ENCODE peak calls at places on chromosome 17, in seven cellular contexts. One of them, this sample, is unnamed.
A peak's percentile ranks its signal among the peaks of the same experiment; 100 is the strongest.

GRCh38 chr17:47978324-47978723 is 7.4 kb downstream of the CDK5RAP3 start:
- DNase-seq in SJCRH30: peak; percentile 85
- DNase-seq in CD4-positive, alpha-beta T cell: peak; percentile 30
- DNase-seq in endothelial cell of umbilical vein: peak; percentile 48
- DNase-seq in body of pancreas: peak; percentile 55
- DNase-seq in stomach: peak; percentile 61
- DNase-seq in kidney epithelial cell: no peak
- DNase-seq in this sample: peak; percentile 21

GRCh38 chr17:81557276-81558114 is 5.3 kb upstream of the FAAP100 start:
- DNase-seq in kidney epithelial cell: no peak
- DNase-seq in stomach: no peak
- DNase-seq in endothelial cell of umbilical vein: no peak
- DNase-seq in SJCRH30: no peak
- DNase-seq in body of pancreas: no peak
- DNase-seq in CD4-positive, alpha-beta T cell: no peak
- DNase-seq in this sample: no peak

GRCh38 chr17:29620271-29620670 is 2.4 kb downstream of the CORO6 start:
- DNase-seq in CD4-positive, alpha-beta T cell: no peak
- DNase-seq in stomach: no peak
- DNase-seq in SJCRH30: peak; percentile 49
- DNase-seq in endothelial cell of umbilical vein: no peak
- DNase-seq in kidney epithelial cell: no peak
- DNase-seq in body of pancreas: no peak
- DNase-seq in this sample: no peak

GRCh38 chr17:73595068-73595865 is 49.0 kb downstream of the SDK2 start:
- DNase-seq in SJCRH30: peak; percentile 98
- DNase-seq in endothelial cell of umbilical vein: no peak
- DNase-seq in CD4-positive, alpha-beta T cell: peak; percentile 29
- DNase-seq in kidney epithelial cell: no peak
- DNase-seq in stomach: peak; percentile 31
- DNase-seq in body of pancreas: no peak
- DNase-seq in this sample: no peak

GRCh38 chr17:27087935-27088766 is 205.8 kb upstream of the WSB1 start:
- DNase-seq in endothelial cell of umbilical vein: no peak
- DNase-seq in kidney epithelial cell: no peak
- DNase-seq in body of pancreas: no peak
- DNase-seq in CD4-positive, alpha-beta T cell: no peak
- DNase-seq in stomach: no peak
- DNase-seq in SJCRH30: no peak
- DNase-seq in this sample: no peak

GRCh38 chr17:64385187-64386083 is 5.2 kb downstream of the PECAM1 start:
- DNase-seq in stomach: no peak
- DNase-seq in endothelial cell of umbilical vein: peak; percentile 96
- DNase-seq in SJCRH30: peak; percentile 43
- DNase-seq in CD4-positive, alpha-beta T cell: no peak
- DNase-seq in kidney epithelial cell: peak; percentile 81
- DNase-seq in body of pancreas: no peak
- DNase-seq in this sample: peak; percentile 15

GRCh38 chr17:7836596-7837374 is 2.8 kb downstream of the KDM6B start:
- DNase-seq in endothelial cell of umbilical vein: peak; percentile 92
- DNase-seq in body of pancreas: peak; percentile 98
- DNase-seq in CD4-positive, alpha-beta T cell: no peak
- DNase-seq in kidney epithelial cell: peak; percentile 71
- DNase-seq in SJCRH30: peak; percentile 95
- DNase-seq in stomach: peak; percentile 95
- DNase-seq in this sample: peak; percentile 60

GRCh38 chr17:28810437-28810836 is 32.2 kb downstream of the FAM222B start:
- DNase-seq in kidney epithelial cell: no peak
- DNase-seq in body of pancreas: no peak
- DNase-seq in stomach: no peak
- DNase-seq in CD4-positive, alpha-beta T cell: no peak
- DNase-seq in endothelial cell of umbilical vein: no peak
- DNase-seq in SJCRH30: no peak
- DNase-seq in this sample: no peak

GRCh38 chr17:65557349-65558310 is 3.8 kb downstream of the AXIN2 start:
- DNase-seq in CD4-positive, alpha-beta T cell: no peak
- DNase-seq in kidney epithelial cell: peak; percentile 83
- DNase-seq in body of pancreas: no peak
- DNase-seq in stomach: no peak
- DNase-seq in endothelial cell of umbilical vein: no peak
- DNase-seq in SJCRH30: peak; percentile 66
- DNase-seq in this sample: no peak

GRCh38 chr17:21841839-21842238 is 149.5 kb downstream of the KCNJ18 start:
- DNase-seq in CD4-positive, alpha-beta T cell: no peak
- DNase-seq in body of pancreas: no peak
- DNase-seq in SJCRH30: no peak
- DNase-seq in stomach: no peak
- DNase-seq in endothelial cell of umbilical vein: no peak
- DNase-seq in kidney epithelial cell: no peak
- DNase-seq in this sample: no peak

GRCh38 chr17:21842332-21843317 is 150.3 kb downstream of the KCNJ18 start:
- DNase-seq in stomach: no peak
- DNase-seq in body of pancreas: no peak
- DNase-seq in endothelial cell of umbilical vein: no peak
- DNase-seq in kidney epithelial cell: no peak
- DNase-seq in SJCRH30: no peak
- DNase-seq in CD4-positive, alpha-beta T cell: no peak
- DNase-seq in this sample: no peak

GRCh38 chr17:21843318-21843865 is 151.1 kb downstream of the KCNJ18 start:
- DNase-seq in CD4-positive, alpha-beta T cell: no peak
- DNase-seq in endothelial cell of umbilical vein: no peak
- DNase-seq in stomach: no peak
- DNase-seq in body of pancreas: no peak
- DNase-seq in kidney epithelial cell: no peak
- DNase-seq in SJCRH30: no peak
- DNase-seq in this sample: no peak

GRCh38 chr17:21843951-21844590 is 151.7 kb downstream of the KCNJ18 start:
- DNase-seq in SJCRH30: no peak
- DNase-seq in stomach: no peak
- DNase-seq in body of pancreas: no peak
- DNase-seq in endothelial cell of umbilical vein: no peak
- DNase-seq in kidney epithelial cell: no peak
- DNase-seq in CD4-positive, alpha-beta T cell: no peak
- DNase-seq in this sample: no peak
- H3K27me3 ChIP-seq in SJCRH30: no peaks in the 10 kb centered on the region
- H3K27me3 ChIP-seq in stomach: peaks cover 13% of the 10 kb centered on the region
- H3K27me3 ChIP-seq in body of pancreas: no peaks in the 10 kb centered on the region
- H3K27me3 ChIP-seq in endothelial cell of umbilical vein: no peaks in the 10 kb centered on the region
- H3K27me3 ChIP-seq in kidney epithelial cell: peaks cover 21% of the 10 kb centered on the region
- H3K27me3 ChIP-seq in CD4-positive, alpha-beta T cell: no peaks in the 10 kb centered on the region
- H3K27me3 ChIP-seq in this sample: no peaks in the 10 kb centered on the region

DNA sequence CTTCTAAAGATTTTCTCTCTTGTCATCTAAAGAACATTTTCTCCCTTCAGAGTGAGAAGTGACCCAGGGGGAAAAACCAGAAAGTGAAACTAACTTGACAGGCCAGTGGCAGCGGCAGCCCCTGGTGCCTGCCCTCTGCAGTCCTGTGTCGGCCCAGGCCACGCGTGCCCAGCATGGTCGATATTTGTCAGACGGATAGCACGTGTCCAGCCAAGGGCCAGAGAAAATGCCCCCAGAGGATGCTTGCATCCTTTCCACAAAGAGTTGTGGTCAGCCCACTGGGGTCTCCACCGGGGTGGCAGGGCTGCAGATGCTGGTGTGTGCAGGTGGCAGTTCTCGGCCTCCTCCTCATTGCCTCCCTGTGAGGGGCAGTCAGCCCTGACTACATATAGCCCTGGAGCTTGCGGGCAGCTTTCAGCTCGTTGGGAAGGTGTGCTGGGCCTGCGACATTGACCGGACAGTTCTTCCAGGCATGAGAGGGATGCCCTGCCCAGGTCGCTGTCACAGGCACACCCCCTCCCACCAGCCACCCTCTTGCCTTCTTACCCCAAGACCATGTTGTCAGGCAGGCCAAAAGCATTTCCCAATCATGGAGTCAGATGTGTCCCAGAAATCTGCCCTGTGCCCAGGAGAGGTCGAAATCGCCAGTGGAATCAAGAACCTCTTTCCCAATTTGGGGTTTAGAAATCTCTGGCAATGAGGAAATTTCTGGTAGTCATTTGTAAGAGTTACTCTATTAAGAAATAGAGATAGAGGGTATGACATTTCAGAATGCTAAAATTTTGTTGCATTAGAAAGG is 176.9 kb downstream of the RAB11FIP4 start:
- DNase-seq in SJCRH30: no peak
- DNase-seq in body of pancreas: no peak
- DNase-seq in CD4-positive, alpha-beta T cell: no peak
- DNase-seq in endothelial cell of umbilical vein: no peak
- DNase-seq in stomach: no peak
- DNase-seq in kidney epithelial cell: no peak
- DNase-seq in this sample: no peak
- H3K27me3 ChIP-seq in SJCRH30: peaks cover 6% of the 10 kb centered on the region
- H3K27me3 ChIP-seq in body of pancreas: no peaks in the 10 kb centered on the region
- H3K27me3 ChIP-seq in CD4-positive, alpha-beta T cell: no peaks in the 10 kb centered on the region
- H3K27me3 ChIP-seq in endothelial cell of umbilical vein: no peaks in the 10 kb centered on the region
- H3K27me3 ChIP-seq in stomach: no peaks in the 10 kb centered on the region
- H3K27me3 ChIP-seq in kidney epithelial cell: no peaks in the 10 kb centered on the region
- H3K27me3 ChIP-seq in this sample: no peaks in the 10 kb centered on the region

GRCh38 chr17:68101075-68101991 is 65.8 kb downstream of the KPNA2 start:
- DNase-seq in kidney epithelial cell: peak; percentile 76
- DNase-seq in endothelial cell of umbilical vein: peak; percentile 89
- DNase-seq in stomach: peak; percentile 95
- DNase-seq in CD4-positive, alpha-beta T cell: peak; percentile 56
- DNase-seq in body of pancreas: peak; percentile 97
- DNase-seq in SJCRH30: peak; percentile 95
- DNase-seq in this sample: peak; percentile 54

GRCh38 chr17:68103148-68103547 is 67.6 kb downstream of the KPNA2 start:
- DNase-seq in CD4-positive, alpha-beta T cell: no peak
- DNase-seq in stomach: no peak
- DNase-seq in body of pancreas: no peak
- DNase-seq in kidney epithelial cell: no peak
- DNase-seq in endothelial cell of umbilical vein: peak; percentile 28
- DNase-seq in SJCRH30: no peak
- DNase-seq in this sample: no peak

GRCh38 chr17:68106085-68106484 is 70.5 kb downstream of the KPNA2 start:
- DNase-seq in stomach: no peak
- DNase-seq in endothelial cell of umbilical vein: no peak
- DNase-seq in SJCRH30: no peak
- DNase-seq in kidney epithelial cell: no peak
- DNase-seq in body of pancreas: no peak
- DNase-seq in CD4-positive, alpha-beta T cell: no peak
- DNase-seq in this sample: no peak

GRCh38 chr17:68100000-68100641 is 64.6 kb downstream of the KPNA2 start:
- DNase-seq in SJCRH30: no peak
- DNase-seq in endothelial cell of umbilical vein: no peak
- DNase-seq in stomach: no peak
- DNase-seq in CD4-positive, alpha-beta T cell: no peak
- DNase-seq in body of pancreas: no peak
- DNase-seq in kidney epithelial cell: no peak
- DNase-seq in this sample: no peak

GRCh38 chr17:68101992-68102758 is 66.6 kb downstream of the KPNA2 start:
- DNase-seq in stomach: peak; percentile 34
- DNase-seq in endothelial cell of umbilical vein: peak; percentile 28
- DNase-seq in CD4-positive, alpha-beta T cell: peak; percentile 23
- DNase-seq in SJCRH30: peak; percentile 14
- DNase-seq in kidney epithelial cell: no peak
- DNase-seq in body of pancreas: peak; percentile 28
- DNase-seq in this sample: peak; percentile 26
- H3K27me3 ChIP-seq in stomach: no peaks in the 10 kb centered on the region
- H3K27me3 ChIP-seq in endothelial cell of umbilical vein: no peaks in the 10 kb centered on the region
- H3K27me3 ChIP-seq in CD4-positive, alpha-beta T cell: no peaks in the 10 kb centered on the region
- H3K27me3 ChIP-seq in SJCRH30: no peaks in the 10 kb centered on the region
- H3K27me3 ChIP-seq in kidney epithelial cell: no peaks in the 10 kb centered on the region
- H3K27me3 ChIP-seq in body of pancreas: no peaks in the 10 kb centered on the region
- H3K27me3 ChIP-seq in this sample: no peaks in the 10 kb centered on the region

GRCh38 chr17:15341385-15341849 is at the start of gene TEKT3:
- DNase-seq in stomach: peak; percentile 87
- DNase-seq in CD4-positive, alpha-beta T cell: no peak
- DNase-seq in SJCRH30: no peak
- DNase-seq in body of pancreas: peak; percentile 85
- DNase-seq in endothelial cell of umbilical vein: peak; percentile 57
- DNase-seq in kidney epithelial cell: peak; percentile 32
- DNase-seq in this sample: no peak

GRCh38 chr17:15343749-15344148 is 2.4 kb upstream of the TEKT3 start:
- DNase-seq in SJCRH30: no peak
- DNase-seq in kidney epithelial cell: peak; percentile 10
- DNase-seq in CD4-positive, alpha-beta T cell: no peak
- DNase-seq in body of pancreas: no peak
- DNase-seq in stomach: no peak
- DNase-seq in endothelial cell of umbilical vein: no peak
- DNase-seq in this sample: no peak

GRCh38 chr17:15340966-15341365 is 431 bp downstream of the TEKT3 start:
- DNase-seq in SJCRH30: no peak
- DNase-seq in CD4-positive, alpha-beta T cell: no peak
- DNase-seq in body of pancreas: no peak
- DNase-seq in stomach: no peak
- DNase-seq in endothelial cell of umbilical vein: no peak
- DNase-seq in kidney epithelial cell: no peak
- DNase-seq in this sample: no peak

GRCh38 chr17:15341966-15342365 is 569 bp upstream of the TEKT3 start:
- DNase-seq in kidney epithelial cell: no peak
- DNase-seq in SJCRH30: no peak
- DNase-seq in stomach: no peak
- DNase-seq in body of pancreas: no peak
- DNase-seq in endothelial cell of umbilical vein: no peak
- DNase-seq in CD4-positive, alpha-beta T cell: no peak
- DNase-seq in this sample: no peak

DNA sequence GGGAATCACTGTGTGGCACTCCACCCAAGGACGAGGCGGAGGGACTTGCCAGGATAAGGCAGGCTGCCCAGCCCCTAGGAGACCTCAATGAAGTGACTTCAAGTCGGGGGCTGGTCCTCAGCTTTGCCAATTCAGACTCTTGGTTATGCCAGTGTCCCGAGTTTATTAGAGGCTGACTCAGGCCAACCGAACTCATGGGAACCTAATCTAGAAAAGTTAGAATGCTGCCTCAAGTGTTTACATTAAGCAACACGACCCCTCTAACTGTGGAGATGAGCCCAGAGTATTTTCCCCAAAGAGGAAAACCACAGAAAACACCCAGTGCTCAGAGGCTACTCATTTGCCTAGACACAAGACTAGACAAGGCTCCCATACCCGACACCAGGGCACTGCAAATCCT is 1.1 kb upstream of the TEKT3 start:
- DNase-seq in kidney epithelial cell: no peak
- DNase-seq in SJCRH30: no peak
- DNase-seq in body of pancreas: no peak
- DNase-seq in stomach: no peak
- DNase-seq in CD4-positive, alpha-beta T cell: no peak
- DNase-seq in endothelial cell of umbilical vein: no peak
- DNase-seq in this sample: no peak
- H3K27me3 ChIP-seq in kidney epithelial cell: peaks cover 6% of the 10 kb centered on the region
- H3K27me3 ChIP-seq in SJCRH30: peaks cover 4% of the 10 kb centered on the region
- H3K27me3 ChIP-seq in body of pancreas: no peaks in the 10 kb centered on the region
- H3K27me3 ChIP-seq in stomach: no peaks in the 10 kb centered on the region
- H3K27me3 ChIP-seq in CD4-positive, alpha-beta T cell: peaks cover 55% of the 10 kb centered on the region
- H3K27me3 ChIP-seq in endothelial cell of umbilical vein: peaks cover 29% of the 10 kb centered on the region
- H3K27me3 ChIP-seq in this sample: peaks cover 28% of the 10 kb centered on the region